ENCODE peak calls at places on chromosomes 5 and 9, in ten cellular contexts. M is pancreas, W is dorsolateral prefrontal cortex, O is HFFc6, T is AG04450, I is GM20000, F is A549, B is GM23338, P is WTC11, X is cardiac muscle cell. C is an unnamed sample.

GRCh38 chr5:21862986-21863385 is 990.2 kb downstream of the CDH12 start:
- DNase-seq in O (no peak), B (no peak), X (no peak), M (no peak), F (no peak), P (no peak), W (no peak), T (no peak), I (no peak), C (no peak)

GRCh38 chr5:12292610-12293204 is 388.5 kb upstream of the CTNND2 start:
- DNase-seq in M (no peak), F (no peak), O (no peak), B (peak; percentile 90), I (no peak), W (no peak), X (peak; percentile 61), P (no peak), T (no peak), C (no peak)

GRCh38 chr5:171485668-171486067 is 66.2 kb downstream of the FGF18 start:
- DNase-seq in B (peak; percentile 23), W (no peak), T (no peak), O (no peak), M (no peak), F (no peak), P (no peak), I (no peak), X (no peak), C (no peak)

GRCh38 chr9:96217756-96218693 is 84.0 kb downstream of the HSD17B3 start:
- DNase-seq in F (peak; percentile 85), B (peak; percentile 81), O (peak; percentile 6), T (peak; percentile 11), M (peak; percentile 81), X (peak; percentile 87), I (peak; percentile 94), W (peak; percentile 58), P (peak; percentile 78), C (peak; percentile 60)

GRCh38 chr9:108722396-108722795 is 133.4 kb downstream of the ACTL7B start:
- DNase-seq in F (no peak), P (no peak), I (no peak), T (no peak), O (no peak), X (no peak), B (no peak), M (no peak), W (no peak), C (no peak)

GRCh38 chr5:93274291-93274690 is 306.7 kb downstream of the NR2F1-AS1 start:
- DNase-seq in W (no peak), M (no peak), O (peak; percentile 3), P (no peak), I (no peak), F (no peak), T (no peak), X (peak; percentile 35), B (peak; percentile 17), C (no peak)

GRCh38 chr9:34961574-34962480 is 3.7 kb downstream of the PHF24 start:
- DNase-seq in B (peak; percentile 21), W (no peak), I (peak; percentile 52), O (peak; percentile 18), T (peak; percentile 32), M (no peak), P (no peak), X (no peak), F (no peak), C (no peak)

GRCh38 chr9:78212868-78213267 is 23.0 kb upstream of the CEP78 start:
- DNase-seq in O (no peak), P (no peak), I (no peak), F (no peak), B (no peak), X (no peak), T (no peak), W (no peak), M (no peak), C (no peak)

GRCh38 chr5:1649554-1649953 is 125.8 kb upstream of the LPCAT1 start:
- DNase-seq in P (no peak), O (no peak), X (no peak), T (no peak), F (no peak), B (no peak), M (no peak), I (no peak), W (no peak), C (no peak)

GRCh38 chr9:8143677-8144076 is 344.1 kb upstream of the DMAC1 start:
- DNase-seq in T (no peak), B (no peak), M (no peak), W (no peak), F (no peak), I (no peak), P (no peak), X (no peak), O (no peak), C (no peak)

GRCh38 chr9:19922476-19923118 is 133.8 kb upstream of the SLC24A2 start:
- DNase-seq in W (peak; percentile 75), B (peak; percentile 91), X (peak; percentile 75), F (peak; percentile 28), T (peak; percentile 7), O (peak; percentile 39), P (peak; percentile 44), M (no peak), I (no peak), C (no peak)

GRCh38 chr9:22237497-22238363 is 208.9 kb upstream of the DMRTA1 start:
- DNase-seq in P (no peak), F (peak; percentile 53), T (peak; percentile 69), I (no peak), X (no peak), O (peak; percentile 76), M (no peak), B (no peak), W (no peak), C (no peak)

GRCh38 chr5:159061834-159062530 is 37.7 kb downstream of the EBF1 start:
- DNase-seq in W (no peak), B (peak; percentile 65), F (no peak), T (no peak), M (no peak), X (no peak), O (no peak), P (peak; percentile 23), I (no peak), C (no peak)

GRCh38 chr5:134140530-134141201 is 26.2 kb downstream of the TCF7 start:
- DNase-seq in T (peak; percentile 41), O (peak; percentile 70), W (peak; percentile 61), M (peak; percentile 70), I (peak; percentile 63), F (peak; percentile 65), X (peak; percentile 77), B (peak; percentile 89), P (peak; percentile 80), C (peak; percentile 41)

GRCh38 chr5:55492449-55492848 is 42.3 kb downstream of the PLPP1 start:
- DNase-seq in M (no peak), T (no peak), O (no peak), F (no peak), I (no peak), P (no peak), X (no peak), B (peak; percentile 46), W (no peak), C (no peak)
- TF ChIP-seq CTCF in M (no peak), T (no peak), O (no peak), F (no peak), I (no peak), P (no peak), X (no peak), B (no peak), W (no peak), C (no peak)

GRCh38 chr9:136578915-136579637 is 33.2 kb upstream of the NOTCH1 start:
- DNase-seq in W (no peak), T (no peak), O (no peak), F (no peak), B (no peak), X (peak; percentile 43), M (peak; percentile 69), P (no peak), I (no peak), C (no peak)
- TF ChIP-seq CTCF in W (no peak), T (no peak), O (no peak), F (no peak), B (peak; percentile 13), X (no peak), M (no peak), P (no peak), I (no peak), C (no peak)

GRCh38 chr9:14348241-14349140 is 34.5 kb upstream of the NFIB start:
- DNase-seq in P (no peak), T (no peak), X (no peak), F (no peak), W (no peak), I (peak; percentile 25), M (no peak), B (peak; percentile 75), O (no peak), C (no peak)

GRCh38 chr9:14346301-14346721 is 32.4 kb upstream of the NFIB start:
- DNase-seq in W (no peak), T (no peak), O (no peak), M (peak; percentile 38), B (peak; percentile 75), P (peak; percentile 59), X (no peak), F (no peak), I (peak; percentile 8), C (no peak)

GRCh38 chr9:14349141-14349817 is 35.3 kb upstream of the NFIB start:
- DNase-seq in F (no peak), O (no peak), P (no peak), M (no peak), X (no peak), W (no peak), I (no peak), B (no peak), T (no peak), C (no peak)

GRCh38 chr9:14346826-14347407 is 33.0 kb upstream of the NFIB start:
- DNase-seq in W (no peak), I (peak; percentile 16), O (no peak), B (peak; percentile 54), P (peak; percentile 50), M (no peak), X (no peak), F (no peak), T (no peak), C (no peak)

DNA sequence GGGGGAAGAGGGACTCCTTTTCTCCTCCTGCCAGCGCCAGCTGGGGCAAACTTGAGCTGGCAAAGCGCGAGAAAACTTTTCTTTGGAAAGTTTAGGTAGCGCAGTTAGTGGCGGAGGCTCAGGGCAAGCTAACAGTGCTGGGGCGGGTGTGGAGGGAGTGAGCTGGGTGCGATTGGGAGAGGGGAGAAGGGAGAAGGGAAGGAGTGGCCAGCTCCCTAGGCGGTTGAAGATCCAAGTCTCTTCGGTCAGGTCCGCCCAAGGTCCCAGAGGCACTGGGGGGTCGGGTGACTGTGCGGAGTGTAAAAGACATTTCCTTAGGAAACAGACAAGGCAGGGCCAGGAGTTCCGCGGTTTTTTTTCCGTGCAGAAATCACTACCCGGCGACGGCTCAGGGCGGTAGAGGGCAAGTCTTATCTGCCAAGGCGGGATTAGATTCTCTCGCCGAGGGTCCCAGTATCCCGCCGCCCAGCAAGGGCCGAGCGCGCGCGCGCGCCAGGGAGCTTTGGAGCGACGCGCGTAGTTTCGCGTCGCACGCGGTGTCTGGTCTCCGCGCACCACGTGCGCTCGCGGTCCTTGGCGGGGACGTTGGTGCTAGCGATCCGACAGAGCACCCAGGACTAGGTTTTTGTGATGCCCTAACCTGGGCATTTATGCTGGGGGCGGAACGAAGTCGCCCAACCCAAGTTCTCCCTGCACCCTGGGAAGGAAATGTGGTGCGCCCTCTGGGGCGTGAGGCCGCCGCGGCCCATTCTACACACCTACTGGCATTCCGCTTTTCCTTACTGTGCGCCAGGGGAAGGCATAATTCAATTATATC is 33.7 kb upstream of the NFIB start:
- DNase-seq in O (no peak), X (peak; percentile 53), T (no peak), B (peak; percentile 76), P (peak; percentile 57), F (peak; percentile 52), W (no peak), I (peak; percentile 25), M (peak; percentile 39), C (no peak)
- TF ChIP-seq CTCF in O (no peak), X (peak; percentile 34), T (no peak), B (peak; percentile 26), P (no peak), F (peak; percentile 46), W (peak; percentile 35), I (no peak), M (no peak), C (no peak)

GRCh38 chr9:4550777-4551476 is 60.7 kb downstream of the SLC1A1 start:
- DNase-seq in W (no peak), P (no peak), X (no peak), F (no peak), B (no peak), I (no peak), M (no peak), O (no peak), T (no peak), C (no peak)
- TF ChIP-seq CTCF in W (no peak), P (no peak), X (no peak), F (no peak), B (no peak), I (no peak), M (no peak), O (no peak), T (no peak), C (no peak)

C was measured in activated B cell treated with CpG ODN at 0.5 μM for 24 hours.